ENCODE peak calls at places on chromosomes 16 and 17, in six cellular contexts. K is C1 segment of cervical spinal cord; E is activated CD8-positive, alpha-beta memory T cell treated with anti-CD3 and anti-CD28 coated beads for 48 hours; S is T-helper 2 cell; C is thoracic aorta; U is right lobe of liver. G is an unnamed sample.

GRCh38 chr16:29806641-29807425 is 504 bp downstream of the MAZ start:
- DNase-seq in K (peak), E (no peak), S (peak), C (no peak), U (peak), G (peak)

GRCh38 chr16:80552277-80552676 is 11.5 kb downstream of the DYNLRB2 start:
- DNase-seq in K (no peak), E (no peak), S (no peak), C (no peak), U (no peak), G (no peak)

GRCh38 chr16:79217375-79218011 is 383.0 kb downstream of the MAF start:
- DNase-seq in K (no peak), E (no peak), S (peak), C (no peak), U (no peak), G (no peak)

GRCh38 chr17:7612294-7612640 is 2.4 kb downstream of the FXR2 start:
- DNase-seq in K (no peak), E (no peak), S (no peak), C (no peak), U (no peak), G (peak)

GRCh38 chr16:63188076-63188771 is 1152.0 kb upstream of the CDH8 start:
- DNase-seq in K (no peak), E (no peak), S (no peak), C (no peak), U (no peak), G (no peak)

GRCh38 chr17:45322168-45322567 is 5.3 kb upstream of the MAP3K14 start:
- DNase-seq in K (no peak), E (no peak), S (no peak), C (no peak), U (no peak), G (no peak)

GRCh38 chr16:80433617-80434016 is 107.2 kb upstream of the DYNLRB2 start:
- DNase-seq in K (no peak), E (no peak), S (peak), C (no peak), U (no peak), G (no peak)

GRCh38 chr17:77501101-77501566 is 360.4 kb downstream of the SEC14L1 start:
- DNase-seq in K (no peak), E (no peak), S (peak), C (no peak), U (peak), G (peak)

GRCh38 chr16:49754495-49755290 is 101.2 kb downstream of the ZNF423 start:
- DNase-seq in K (no peak), E (no peak), S (peak), C (no peak), U (no peak), G (peak)

GRCh38 chr17:62062313-62062712 is 2.8 kb downstream of the MED13 start:
- DNase-seq in K (no peak), E (no peak), S (peak), C (no peak), U (no peak), G (no peak)

GRCh38 chr17:21041753-21042433 is 918 bp downstream of the USP22 start:
- DNase-seq in K (peak), E (peak), S (peak), C (peak), U (peak), G (peak)

GRCh38 chr16:9012330-9012729 is 48.6 kb upstream of the USP7 start:
- DNase-seq in K (no peak), E (no peak), S (no peak), C (no peak), U (no peak), G (no peak)

GRCh38 chr17:42673885-42674754 is 2.7 kb downstream of the PLEKHH3 start:
- DNase-seq in K (no peak), E (no peak), S (no peak), C (no peak), U (no peak), G (peak)

GRCh38 chr16:30490210-30490609 is 17.7 kb downstream of the ITGAL start:
- DNase-seq in K (no peak), E (no peak), S (no peak), C (no peak), U (no peak), G (no peak)

GRCh38 chr17:81599719-81600486 is 37.0 kb downstream of the NPLOC4 start:
- DNase-seq in K (no peak), E (no peak), S (no peak), C (no peak), U (no peak), G (no peak)

GRCh38 chr16:50399411-50399810 is 30.6 kb upstream of the BRD7 start:
- DNase-seq in K (no peak), E (no peak), S (no peak), C (no peak), U (no peak), G (no peak)

GRCh38 chr17:55577011-55577586 is 65.8 kb upstream of the SMIM36 start:
- DNase-seq in K (no peak), E (peak), S (peak), C (no peak), U (no peak), G (no peak)

GRCh38 chr17:82457071-82457789 is 1.3 kb upstream of the NARF start:
- DNase-seq in K (no peak), E (no peak), S (no peak), C (no peak), U (no peak), G (peak)

GRCh38 chr16:81696136-81696958 is 82.7 kb upstream of the PLCG2 start:
- DNase-seq in K (no peak), E (no peak), S (no peak), C (no peak), U (peak), G (peak)

GRCh38 chr16:19170043-19170655 is 2.1 kb downstream of the SYT17 start:
- DNase-seq in K (no peak), E (no peak), S (no peak), C (no peak), U (no peak), G (no peak)

GRCh38 chr17:596763-597644 is 117.6 kb downstream of the VPS53 start:
- DNase-seq in K (no peak), E (no peak), S (no peak), C (no peak), U (no peak), G (peak)

GRCh38 chr17:28078443-28079229 is 36.2 kb downstream of the NLK start:
- DNase-seq in K (no peak), E (no peak), S (no peak), C (no peak), U (no peak), G (peak)

GRCh38 chr16:78122774-78123315 is 23.4 kb downstream of the WWOX start:
- DNase-seq in K (peak), E (no peak), S (peak), C (no peak), U (no peak), G (peak)

GRCh38 chr16:64278196-64278595 is 843.7 kb downstream of the CDH11 start:
- DNase-seq in K (no peak), E (no peak), S (no peak), C (no peak), U (no peak), G (no peak)

GRCh38 chr17:76376318-76377133 is 7.9 kb upstream of the SPHK1 start:
- DNase-seq in K (no peak), E (no peak), S (no peak), C (no peak), U (no peak), G (no peak)

GRCh38 chr17:16491703-16492612 is at the start of gene LRRC75A:
- DNase-seq in K (no peak), E (no peak), S (peak), C (no peak), U (no peak), G (peak)

GRCh38 chr16:88414521-88415380 is 32.0 kb downstream of the ZNF469 start:
- DNase-seq in K (no peak), E (no peak), S (no peak), C (no peak), U (no peak), G (no peak)

GRCh38 chr17:77383613-77384608 is 243.1 kb downstream of the SEC14L1 start:
- DNase-seq in K (no peak), E (no peak), S (no peak), C (no peak), U (peak), G (no peak)

GRCh38 chr16:80296034-80296433 is 244.8 kb upstream of the DYNLRB2 start:
- DNase-seq in K (no peak), E (no peak), S (no peak), C (no peak), U (no peak), G (no peak)

GRCh38 chr16:53768593-53768992 is 64.6 kb downstream of the FTO start:
- DNase-seq in K (no peak), E (no peak), S (peak), C (no peak), U (no peak), G (no peak)

GRCh38 chr16:86288716-86289294 is 221.5 kb upstream of the FOXF1 start:
- DNase-seq in K (no peak), E (no peak), S (no peak), C (no peak), U (no peak), G (no peak)

GRCh38 chr17:40485851-40486512 is 15.4 kb downstream of the TNS4 start:
- DNase-seq in K (no peak), E (no peak), S (peak), C (no peak), U (no peak), G (peak)

G was measured in cardiac muscle cell.